ENCODE peak calls at places on chromosomes 4 and X, in six cellular contexts. Q is IMR-90, D is testis, P is astrocyte, T is cardiac muscle cell, C is heart left ventricle. V is an unnamed sample. For H3K27me3, the result is how much of the 10 kb centered on the place peaks cover.

GRCh38 chrX:72382199-72382590 is 76.5 kb upstream of the CITED1 start:
- DNase-seq in Q (no peak), D (no peak), P (peak), T (no peak), C (peak), V (no peak)

GRCh38 chr4:104751468-104751867 is 256.8 kb upstream of the CXXC4 start:
- DNase-seq in Q (no peak), D (no peak), P (no peak), T (no peak), C (no peak), V (no peak)

GRCh38 chr4:4395849-4396627 is 9.1 kb downstream of the NSG1 start:
- DNase-seq in Q (peak), D (no peak), P (peak), T (peak), C (no peak), V (peak)

GRCh38 chr4:184337907-184338306 is 120.2 kb upstream of the ENPP6 start:
- DNase-seq in Q (no peak), D (no peak), P (no peak), T (no peak), C (no peak), V (no peak)

GRCh38 chrX:154372612-154373022 is 1.8 kb downstream of the FLNA start:
- DNase-seq in Q (peak), D (no peak), P (peak), T (peak), C (no peak), V (no peak)

GRCh38 chr4:153538408-153539057 is 72.4 kb downstream of the TMEM131L start:
- DNase-seq in Q (peak), D (peak), P (no peak), T (no peak), C (peak), V (peak)

GRCh38 chr4:156778093-156778492 is 193.5 kb downstream of the PDGFC start:
- DNase-seq in Q (peak), D (no peak), P (peak), T (no peak), C (no peak), V (no peak)

GRCh38 chr4:88188738-88189417 is 30.4 kb upstream of the ABCG2 start:
- DNase-seq in Q (no peak), D (no peak), P (no peak), T (no peak), C (no peak), V (no peak)

GRCh38 chr4:78864405-78865024 is 74.7 kb downstream of the PAQR3 start:
- DNase-seq in Q (peak), D (no peak), P (peak), T (peak), C (no peak), V (peak)

GRCh38 chr4:101793397-101793796 is 2.9 kb downstream of the BANK1 start:
- DNase-seq in Q (no peak), D (no peak), P (no peak), T (no peak), C (no peak), V (no peak)

GRCh38 chrX:103941201-103941975 is 21.0 kb upstream of the TMSB15B start:
- DNase-seq in Q (peak), D (no peak), P (peak), T (peak), C (no peak), V (peak)

GRCh38 chrX:31237189-31237588 is 165.3 kb upstream of the FTHL17 start:
- DNase-seq in Q (peak), D (no peak), P (no peak), T (no peak), C (no peak), V (no peak)

GRCh38 chrX:48761674-48762471 is at the start of gene GLOD5:
- DNase-seq in Q (no peak), D (peak), P (no peak), T (peak), C (no peak), V (peak)

GRCh38 chr4:123444298-123444731 is 47.7 kb downstream of the SPRY1 start:
- DNase-seq in Q (peak), D (peak), P (peak), T (peak), C (peak), V (peak)

GRCh38 chr4:3435684-3435956 is 6.1 kb upstream of the HGFAC start:
- DNase-seq in Q (no peak), D (no peak), P (no peak), T (no peak), C (no peak), V (no peak)

GRCh38 chr4:82561745-82562552 is at the start of gene TMEM150C:
- DNase-seq in Q (no peak), D (peak), P (peak), T (peak), C (peak), V (peak)

GRCh38 chrX:133921764-133922389 is 63.5 kb downstream of the GPC3 start:
- DNase-seq in Q (peak), D (peak), P (no peak), T (peak), C (peak), V (peak)

GRCh38 chr4:185689407-185689806 is 122.6 kb downstream of the SORBS2 start:
- DNase-seq in Q (no peak), D (no peak), P (no peak), T (no peak), C (no peak), V (no peak)

GRCh38 chr4:40897557-40898203 is 147.9 kb downstream of the NSUN7 start:
- DNase-seq in Q (peak), D (peak), P (peak), T (peak), C (peak), V (peak)

DNA sequence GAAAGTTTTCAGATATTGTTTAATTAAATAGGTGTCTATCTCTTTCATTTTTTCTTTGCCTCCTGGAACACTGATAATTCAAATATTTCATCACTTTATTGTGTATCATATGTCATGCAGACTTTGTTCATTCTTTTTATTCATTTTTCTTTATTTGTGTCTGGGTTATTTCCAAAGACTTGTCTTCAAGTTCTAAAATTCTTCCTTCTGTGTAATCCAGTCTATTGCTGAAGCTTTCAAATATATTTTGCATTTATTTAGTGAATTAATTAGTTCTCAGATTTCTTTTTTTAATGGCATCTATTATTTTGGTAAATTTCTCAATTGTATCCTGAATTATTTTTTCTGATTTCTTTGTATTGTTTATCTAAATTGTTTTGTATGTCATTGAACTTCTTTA is 70.1 kb downstream of the ZNF330 start:
- DNase-seq in Q (no peak), D (no peak), P (no peak), T (no peak), C (no peak), V (no peak)
- H3K4me3 ChIP-seq in Q (no peak), D (no peak), P (no peak), T (no peak), C (no peak), V (no peak)

GRCh38 chr4:1171306-1172227 is 816 bp downstream of the SPON2 start:
- DNase-seq in Q (no peak), D (no peak), P (no peak), T (peak), C (no peak), V (no peak)

GRCh38 chr4:1169691-1170096 is 2.7 kb downstream of the SPON2 start:
- DNase-seq in Q (no peak), D (no peak), P (no peak), T (no peak), C (no peak), V (no peak)

GRCh38 chr4:1169171-1169671 is 3.2 kb downstream of the SPON2 start:
- DNase-seq in Q (no peak), D (no peak), P (no peak), T (no peak), C (no peak), V (no peak)

GRCh38 chr4:1170805-1171305 is 1.5 kb downstream of the SPON2 start:
- DNase-seq in Q (no peak), D (no peak), P (no peak), T (no peak), C (no peak), V (no peak)

GRCh38 chr4:1170156-1170804 is 2.1 kb downstream of the SPON2 start:
- DNase-seq in Q (no peak), D (no peak), P (no peak), T (no peak), C (no peak), V (no peak)
- H3K27me3 ChIP-seq in Q (under half), D (under half), P (under half), T (half or more), C (under half), V (under half)

GRCh38 chr4:92305148-92305877 is 1.5 kb downstream of the GRID2 start:
- DNase-seq in Q (peak), D (peak), P (peak), T (peak), C (peak), V (peak)

GRCh38 chr4:92305878-92306520 is 2.2 kb downstream of the GRID2 start:
- DNase-seq in Q (no peak), D (peak), P (no peak), T (peak), C (no peak), V (no peak)

GRCh38 chr4:92304636-92305035 is 870 bp downstream of the GRID2 start:
- DNase-seq in Q (no peak), D (peak), P (no peak), T (peak), C (no peak), V (no peak)

GRCh38 chr4:92307886-92308285 is 4.1 kb downstream of the GRID2 start:
- DNase-seq in Q (no peak), D (no peak), P (no peak), T (no peak), C (no peak), V (no peak)

DNA sequence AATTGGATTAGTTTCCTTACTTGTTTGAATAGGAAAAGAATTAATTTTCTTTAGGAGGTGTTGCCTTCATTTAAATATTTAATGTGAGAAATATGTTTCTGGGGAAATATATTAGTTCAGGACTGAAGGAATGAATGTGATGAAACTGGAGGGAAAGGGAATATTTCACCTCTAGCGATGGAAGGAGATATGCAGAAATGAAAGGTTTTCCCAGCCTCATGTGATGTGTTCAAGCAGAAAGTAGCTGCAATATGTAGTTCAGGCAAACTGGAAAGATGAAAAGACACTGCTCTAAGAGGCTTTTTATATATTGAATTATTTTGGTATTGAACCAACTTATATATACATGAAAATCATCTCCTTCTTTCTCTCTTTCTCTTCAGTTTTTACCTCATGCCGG is 3.4 kb downstream of the GRID2 start:
- DNase-seq in Q (no peak), D (no peak), P (no peak), T (no peak), C (no peak), V (no peak)
- H3K4me3 ChIP-seq in Q (no peak), D (no peak), P (no peak), T (no peak), C (no peak), V (no peak)

DNA sequence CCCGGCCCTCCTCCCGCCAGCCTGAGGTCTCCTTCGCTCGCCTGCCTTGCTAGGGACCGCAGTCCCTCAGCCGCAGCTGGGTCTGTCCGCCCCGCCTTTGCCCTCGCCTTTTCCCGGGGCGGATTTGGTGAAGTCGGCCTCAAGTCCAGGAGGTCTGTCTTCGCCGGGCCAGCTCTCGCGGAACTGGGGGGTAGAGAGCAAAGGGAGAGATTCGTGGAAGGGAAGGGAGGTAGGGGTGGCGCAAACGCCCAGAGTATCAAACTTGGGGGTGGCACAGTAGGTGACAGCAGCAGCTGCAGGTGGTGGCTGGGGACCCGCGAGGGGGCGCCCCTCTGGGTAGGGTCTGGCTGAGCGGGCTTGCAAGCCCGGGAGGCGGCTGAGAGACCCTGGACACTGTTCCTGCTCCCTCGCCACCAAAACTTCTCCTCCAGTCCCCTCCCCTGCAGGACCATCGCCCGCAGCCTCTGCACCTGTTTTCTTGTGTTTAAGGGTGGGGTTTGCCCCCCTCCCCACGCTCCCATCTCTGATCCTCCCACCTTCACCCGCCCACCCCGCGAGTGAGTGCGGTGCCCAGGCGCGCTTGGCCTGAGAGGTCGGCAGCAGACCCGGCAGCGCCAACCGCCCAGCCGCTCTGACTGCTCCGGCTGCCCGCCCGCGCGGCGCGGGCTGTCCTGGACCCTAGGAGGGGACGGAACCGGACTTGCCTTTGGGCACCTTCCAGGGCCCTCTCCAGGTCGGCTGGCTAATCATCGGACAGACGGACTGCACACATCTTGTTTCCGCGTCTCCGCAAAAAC is at the start of gene NPY2R:
- DNase-seq in Q (no peak), D (peak), P (no peak), T (peak), C (peak), V (no peak)
- H3K27me3 ChIP-seq in Q (under half), D (under half), P (under half), T (half or more), C (under half), V (under half)

GRCh38 chr4:54226399-54227260 is 2.5 kb upstream of the PDGFRA start:
- DNase-seq in Q (peak), D (peak), P (peak), T (peak), C (peak), V (peak)
- H3K4me3 ChIP-seq in Q (peak), D (peak), P (peak), T (peak), C (peak), V (peak)

DNA sequence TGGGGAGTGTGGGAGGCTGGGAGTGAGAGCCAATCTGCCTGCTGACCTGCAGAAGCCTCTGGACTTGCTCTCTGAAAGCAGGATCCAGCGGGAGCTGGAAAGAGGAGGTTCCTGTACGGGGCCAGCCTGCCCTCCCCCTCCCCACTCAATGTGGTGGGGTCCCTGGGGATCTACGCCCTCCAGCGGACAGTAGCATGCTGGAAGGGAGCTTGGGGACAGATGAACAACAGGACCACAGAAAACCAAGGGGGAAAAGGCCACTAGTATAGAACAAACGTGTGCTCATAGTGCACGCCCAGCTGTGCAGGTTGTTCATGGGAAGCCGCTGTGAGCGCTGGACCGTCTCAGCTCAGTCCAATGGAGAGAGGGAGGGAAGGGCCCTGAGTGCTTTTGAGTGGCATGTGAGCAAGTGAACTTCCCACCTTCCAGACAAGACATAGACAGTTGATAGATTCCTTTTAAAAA is 15.8 kb downstream of the HMX1 start:
- DNase-seq in Q (no peak), D (no peak), P (no peak), T (peak), C (no peak), V (no peak)
- H3K27me3 ChIP-seq in Q (half or more), D (under half), P (under half), T (half or more), C (half or more), V (half or more)